ENCODE peak calls at places on chromosomes 11 and 22, in five cellular contexts. H is HCT116, B is IMR-90, A is endothelial cell of umbilical vein, L is PC-3. R is an unnamed sample.

GRCh38 chr22:49282596-49282995 is 545.1 kb downstream of the BRD1 start:
- DNase-seq in A (no peak), B (no peak), H (no peak), L (no peak), R (no peak)

GRCh38 chr11:129726179-129726578 is 89.5 kb upstream of the TMEM45B start:
- DNase-seq in B (no peak), L (no peak), H (no peak), A (no peak), R (no peak)

GRCh38 chr11:15519124-15519791 is 404.5 kb downstream of the INSC start:
- DNase-seq in B (no peak), L (no peak), A (no peak), H (no peak), R (no peak)

GRCh38 chr11:86673872-86674750 is 1.7 kb upstream of the ME3 start:
- DNase-seq in L (peak; percentile 36), H (no peak), B (no peak), A (no peak), R (no peak)

GRCh38 chr11:11446967-11447366 is 93.9 kb upstream of the CSNK2A3 start:
- DNase-seq in B (no peak), L (no peak), H (no peak), A (no peak), R (no peak)

GRCh38 chr11:46279393-46280099 is 2.1 kb downstream of the CREB3L1 start:
- DNase-seq in H (no peak), A (peak; percentile 74), L (peak; percentile 44), B (peak; percentile 80), R (no peak)

GRCh38 chr11:114440121-114440860 is 1.0 kb downstream of the REXO2 start:
- DNase-seq in B (peak; percentile 29), A (no peak), L (peak; percentile 29), H (no peak), R (no peak)

GRCh38 chr11:17544181-17544622 is at the start of gene USH1C:
- DNase-seq in H (peak; percentile 29), A (no peak), L (no peak), B (no peak), R (no peak)

GRCh38 chr22:19176175-19176630 is 2.3 kb downstream of the SLC25A1 start:
- DNase-seq in A (no peak), H (no peak), L (no peak), B (no peak), R (no peak)

GRCh38 chr11:69799582-69799981 is 19.6 kb downstream of the FGF3 start:
- DNase-seq in L (peak; percentile 70), H (peak; percentile 84), B (peak; percentile 7), A (peak; percentile 18), R (peak; percentile 30)

GRCh38 chr11:33970984-33971466 is 79.1 kb upstream of the LMO2 start:
- DNase-seq in H (peak; percentile 64), B (peak; percentile 50), L (peak; percentile 69), A (peak; percentile 72), R (no peak)

GRCh38 chr11:37557990-37558389 is 960.0 kb upstream of the RAG2 start:
- DNase-seq in A (no peak), H (no peak), L (no peak), B (no peak), R (no peak)

GRCh38 chr11:112655386-112655785 is 305.8 kb upstream of the NCAM1 start:
- DNase-seq in L (no peak), B (peak; percentile 2), H (no peak), A (no peak), R (peak; percentile 34)

GRCh38 chr11:73729594-73730206 is 31.2 kb downstream of the RAB6A start:
- DNase-seq in A (no peak), L (peak; percentile 45), H (peak; percentile 4), B (no peak), R (no peak)

GRCh38 chr11:16844268-16844667 is 105.8 kb downstream of the C11orf58 start:
- DNase-seq in L (no peak), A (no peak), H (no peak), B (no peak), R (no peak)

GRCh38 chr22:50148991-50149721 is 21.4 kb upstream of the PANX2 start:
- DNase-seq in H (peak; percentile 61), A (peak; percentile 58), B (peak; percentile 45), L (peak; percentile 72), R (peak; percentile 89)

GRCh38 chr11:26276798-26277424 is 55.0 kb upstream of the ANO3 start:
- DNase-seq in B (peak; percentile 71), A (peak; percentile 87), H (peak; percentile 21), L (peak; percentile 79), R (peak; percentile 40)

GRCh38 chr22:41256254-41256897 is 15.6 kb upstream of the CHADL start:
- DNase-seq in A (peak; percentile 45), L (peak; percentile 82), B (peak; percentile 80), H (no peak), R (peak; percentile 45)

GRCh38 chr11:92109476-92109875 is 115.1 kb upstream of the FAT3 start:
- DNase-seq in B (no peak), A (no peak), L (no peak), H (no peak), R (no peak)

GRCh38 chr11:1391165-1392010 is 1.7 kb downstream of the BRSK2 start:
- DNase-seq in H (no peak), B (no peak), L (no peak), A (no peak), R (no peak)

GRCh38 chr11:65476632-65477270 is 22.1 kb upstream of the MALAT1 start:
- DNase-seq in B (no peak), A (peak; percentile 31), H (no peak), L (no peak), R (no peak)

GRCh38 chr11:22539851-22540376 is 85.7 kb downstream of the FANCF start:
- DNase-seq in L (peak; percentile 48), A (peak; percentile 29), H (no peak), B (peak; percentile 28), R (no peak)

GRCh38 chr11:4072668-4073285 is 21.8 kb upstream of the RRM1 start:
- DNase-seq in A (peak; percentile 79), B (peak; percentile 80), H (peak; percentile 59), L (peak; percentile 81), R (peak; percentile 43)

GRCh38 chr22:38751422-38752346 is 4.1 kb downstream of the SUN2 start:
- DNase-seq in L (no peak), B (no peak), H (no peak), A (no peak), R (peak; percentile 62)

GRCh38 chr11:45337583-45338360 is 51.6 kb upstream of the SYT13 start:
- DNase-seq in A (no peak), B (no peak), L (no peak), H (no peak), R (no peak)

GRCh38 chr11:95764267-95764898 is 25.2 kb downstream of the FAM76B start:
- DNase-seq in H (peak; percentile 27), L (peak; percentile 76), A (peak; percentile 70), B (peak; percentile 67), R (no peak)

GRCh38 chr22:49903322-49904039 is 14.8 kb downstream of the ALG12 start:
- DNase-seq in L (no peak), A (no peak), B (no peak), H (no peak), R (no peak)

GRCh38 chr22:31637938-31638618 is 23.9 kb downstream of the PISD start:
- DNase-seq in A (peak; percentile 25), B (no peak), H (no peak), L (no peak), R (no peak)

GRCh38 chr11:57604289-57605010 is 7.0 kb downstream of the SERPING1 start:
- DNase-seq in H (no peak), A (no peak), B (no peak), L (no peak), R (no peak)

GRCh38 chr11:30786392-30787120 is 200.4 kb upstream of the MPPED2 start:
- DNase-seq in L (no peak), B (peak; percentile 37), H (no peak), A (peak; percentile 49), R (no peak)

GRCh38 chr11:62925308-62925707 is 4.1 kb upstream of the CHRM1 start:
- DNase-seq in A (no peak), L (no peak), B (no peak), H (no peak), R (peak; percentile 64)
- H3K4me2 ChIP-seq in A (peak overlapping the region; percentile 72), L (no peak overlapping the region), B (no peak overlapping the region), H (no peak overlapping the region), R (peak overlapping the region; percentile 29)

GRCh38 chr22:35538801-35539321 is 1.8 kb upstream of the RASD2 start:
- DNase-seq in A (no peak), H (peak; percentile 33), L (peak; percentile 64), B (no peak), R (peak; percentile 41)
- TF ChIP-seq CTCF in A (peak; percentile 52), H (peak; percentile 85), L (peak; percentile 66), B (peak; percentile 44), R (peak; percentile 87)

DNA sequence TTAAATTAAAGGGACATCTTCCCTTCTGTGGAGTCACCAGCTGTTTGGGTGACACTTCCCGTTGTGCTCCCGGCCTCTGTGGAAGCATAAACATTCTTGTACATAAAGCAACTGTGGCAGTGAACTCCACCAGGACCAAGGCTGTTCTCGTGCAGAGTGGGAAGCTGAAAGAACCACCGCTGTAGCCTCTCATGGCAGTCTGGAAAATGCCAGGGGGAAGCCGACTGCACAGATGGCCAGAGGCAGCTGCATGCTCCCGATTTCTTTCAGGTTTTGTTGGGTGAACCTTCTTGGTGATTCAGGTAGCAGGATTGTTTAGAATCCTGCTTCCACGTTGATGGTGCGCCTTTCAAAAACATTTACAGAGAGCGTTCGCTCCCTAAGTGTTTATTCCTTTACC is 10.4 kb downstream of the UBASH3B start:
- DNase-seq in B (peak; percentile 33), H (no peak), A (no peak), L (no peak), R (no peak)
- H3K4me2 ChIP-seq in B (peak overlapping the region; percentile 59), H (no peak overlapping the region), A (no peak overlapping the region), L (no peak overlapping the region), R (peak overlapping the region; percentile 0)

GRCh38 chr11:131038597-131038996 is 122.3 kb upstream of the SNX19 start:
- DNase-seq in H (no peak), L (peak; percentile 79), A (no peak), B (no peak), R (no peak)
- TF ChIP-seq CTCF in H (peak; percentile 38), L (peak; percentile 78), A (peak; percentile 9), B (peak; percentile 25), R (no peak)

GRCh38 chr11:316891-317291 is 3.1 kb downstream of the IFITM1 start:
- DNase-seq in L (no peak), H (no peak), B (no peak), A (no peak), R (no peak)
- H3K4me2 ChIP-seq in L (no peak overlapping the region), H (no peak overlapping the region), B (no peak overlapping the region), A (no peak overlapping the region), R (no peak overlapping the region)

DNA sequence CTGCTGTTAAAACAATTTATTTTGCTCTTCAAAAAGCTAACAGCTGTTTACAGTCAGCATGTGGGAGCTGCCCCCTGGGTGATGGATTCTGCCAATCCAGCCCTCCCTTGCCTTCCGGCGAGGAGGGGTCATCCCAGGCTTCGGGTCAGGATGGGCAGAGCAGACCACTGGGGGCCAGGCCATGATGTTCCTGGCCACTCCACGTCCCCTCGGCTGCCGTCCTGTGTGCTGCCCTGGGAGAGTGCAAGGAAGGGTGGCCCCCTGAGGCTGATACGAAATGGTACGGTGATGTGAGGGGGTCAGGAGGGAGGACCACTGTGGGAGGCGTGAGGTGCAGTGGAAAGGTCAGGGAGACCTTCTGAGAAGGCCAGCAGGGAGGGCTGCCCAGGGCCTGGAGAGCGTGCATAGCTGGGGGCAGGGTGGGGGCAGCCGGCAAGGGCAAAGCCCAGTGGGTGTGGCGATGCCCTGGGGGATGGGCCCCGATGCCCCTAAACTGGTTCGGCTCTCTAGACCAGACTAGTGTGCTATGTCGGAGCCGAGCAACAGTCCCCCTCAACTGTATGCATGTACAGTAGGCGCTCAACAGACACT is 41.3 kb downstream of the RTN4R start:
- DNase-seq in H (no peak), L (no peak), B (no peak), A (no peak), R (no peak)
- TF ChIP-seq CTCF in H (no peak), L (no peak), B (no peak), A (no peak), R (no peak)